ENCODE peak calls at places on chromosome 9, in four cellular contexts. M is mesendoderm, K is neuronal stem cell, L is mesenchymal stem cell. E is an unnamed sample.

GRCh38 chr9:133864011-133864410 is 125.9 kb upstream of the SARDH start:
- DNase-seq in K (no peak), L (peak; percentile 51), M (peak; percentile 75), E (no peak)

GRCh38 chr9:101601904-101602765 is 7.4 kb upstream of the PPP3R2 start:
- DNase-seq in K (peak; percentile 53), L (peak; percentile 54), M (peak; percentile 83), E (peak; percentile 53)

GRCh38 chr9:128733256-128733655 is 9.3 kb upstream of the ZDHHC12 start:
- DNase-seq in K (peak; percentile 83), M (peak; percentile 99), L (peak; percentile 91), E (peak; percentile 97)

GRCh38 chr9:137797206-137798120 is 80.1 kb upstream of the CACNA1B start:
- DNase-seq in K (no peak), L (no peak), M (no peak), E (no peak)

GRCh38 chr9:26034776-26035175 is 356.5 kb upstream of the TUSC1 start:
- DNase-seq in L (peak; percentile 31), K (no peak), M (peak; percentile 5), E (no peak)

GRCh38 chr9:97067490-97067889 is 28.5 kb upstream of the CTSV start:
- DNase-seq in M (no peak), K (no peak), L (no peak), E (no peak)

GRCh38 chr9:13485068-13485596 is 205.6 kb upstream of the MPDZ start:
- DNase-seq in M (no peak), K (no peak), L (peak; percentile 22), E (no peak)

GRCh38 chr9:105233836-105234235 is 10.6 kb upstream of the SLC44A1 start:
- DNase-seq in K (no peak), M (no peak), L (no peak), E (no peak)

GRCh38 chr9:133715866-133716563 is 22.1 kb downstream of the SARDH start:
- DNase-seq in L (peak; percentile 66), M (no peak), K (no peak), E (peak; percentile 55)

GRCh38 chr9:129148463-129149204 is 29.4 kb downstream of the IER5L start:
- DNase-seq in L (no peak), M (no peak), K (no peak), E (no peak)

GRCh38 chr9:96587916-96588315 is 31.7 kb downstream of the CDC14B start:
- DNase-seq in L (no peak), K (no peak), M (no peak), E (no peak)

GRCh38 chr9:98374385-98375051 is 119.1 kb upstream of the TBC1D2 start:
- DNase-seq in M (peak; percentile 97), K (no peak), L (peak; percentile 55), E (no peak)

GRCh38 chr9:93636172-93636661 is 59.8 kb downstream of the PHF2 start:
- DNase-seq in L (no peak), K (no peak), M (no peak), E (no peak)

GRCh38 chr9:78671785-78672184 is 374.9 kb downstream of the PSAT1 start:
- DNase-seq in L (no peak), M (no peak), K (no peak), E (no peak)

GRCh38 chr9:100099722-100100042 is 639 bp downstream of the INVS start:
- DNase-seq in L (no peak), M (no peak), K (no peak), E (no peak)

GRCh38 chr9:114050646-114051045 is 27.5 kb downstream of the AMBP start:
- DNase-seq in L (no peak), K (no peak), M (no peak), E (no peak)

GRCh38 chr9:130184983-130185382 is 12.8 kb downstream of the NCS1 start:
- DNase-seq in L (peak; percentile 15), K (no peak), M (peak; percentile 46), E (no peak)

GRCh38 chr9:21661626-21662025 is 140.8 kb upstream of the MTAP start:
- DNase-seq in K (no peak), M (no peak), L (no peak), E (no peak)

GRCh38 chr9:13535141-13535540 is 255.6 kb upstream of the MPDZ start:
- DNase-seq in L (no peak), K (no peak), M (no peak), E (no peak)

GRCh38 chr9:111661150-111661801 is at the start of gene GNG10:
- DNase-seq in M (peak; percentile 85), K (peak; percentile 48), L (peak; percentile 62), E (peak; percentile 51)

GRCh38 chr9:129008469-129008965 is 19.6 kb downstream of the SH3GLB2 start:
- DNase-seq in K (no peak), L (no peak), M (no peak), E (no peak)

GRCh38 chr9:136807281-136808074 is at the start of gene RABL6:
- DNase-seq in K (peak; percentile 75), M (peak; percentile 75), L (peak; percentile 71), E (peak; percentile 65)

GRCh38 chr9:37732086-37732744 is 21.4 kb upstream of the TRMT10B start:
- DNase-seq in M (peak; percentile 30), L (no peak), K (no peak), E (no peak)

GRCh38 chr9:68508547-68508946 is 32.1 kb downstream of the TMEM252 start:
- DNase-seq in K (no peak), M (no peak), L (peak; percentile 70), E (no peak)

GRCh38 chr9:132745911-132746709 is 75.8 kb downstream of the GTF3C4 start:
- DNase-seq in M (no peak), L (no peak), K (no peak), E (no peak)

GRCh38 chr9:94600258-94600657 is 6.6 kb upstream of the FBP2 start:
- DNase-seq in K (no peak), M (no peak), L (no peak), E (no peak)

GRCh38 chr9:85742630-85742928 is 825 bp upstream of the AGTPBP1 start:
- DNase-seq in M (no peak), K (no peak), L (peak; percentile 91), E (no peak)

GRCh38 chr9:129175825-129176633 is 2.0 kb downstream of the IER5L start:
- DNase-seq in L (peak; percentile 90), M (peak; percentile 97), K (peak; percentile 84), E (peak; percentile 90)

GRCh38 chr9:88680505-88681160 is 145.7 kb downstream of the NXNL2 start:
- DNase-seq in M (no peak), L (no peak), K (no peak), E (no peak)

GRCh38 chr9:124844291-124844690 is 9.0 kb upstream of the WDR38 start:
- DNase-seq in M (no peak), L (no peak), K (no peak), E (no peak)

GRCh38 chr9:69380811-69381210 is 55.8 kb downstream of the ENTREP1 start:
- DNase-seq in K (no peak), M (no peak), L (peak; percentile 33), E (no peak)

DNA sequence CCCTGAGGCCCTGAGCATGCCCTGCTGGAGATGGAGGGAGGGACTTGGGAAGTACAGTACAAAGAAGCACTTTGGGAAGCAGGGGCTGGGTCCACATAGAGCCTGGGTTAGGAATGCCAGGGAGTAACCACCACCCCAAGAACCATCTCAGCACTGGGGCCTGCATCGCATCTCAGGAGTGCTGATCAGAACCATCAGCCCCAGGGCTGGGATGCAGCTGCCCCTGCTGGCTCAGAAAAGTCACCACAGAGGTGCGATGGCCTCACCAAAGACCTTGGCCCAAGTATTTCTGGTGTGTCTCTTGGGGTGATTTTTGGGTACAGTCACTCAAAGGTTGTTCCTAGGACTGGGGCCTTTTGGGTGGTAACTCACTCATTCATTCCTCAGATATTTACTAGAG is 236.8 kb upstream of the MVB12B start:
- DNase-seq in K (no peak), L (no peak), M (no peak), E (no peak)
- H3K4ac ChIP-seq in K (no peak overlapping the region), L (no peak overlapping the region), M (no peak overlapping the region), E (no peak overlapping the region)

GRCh38 chr9:74032421-74032820 is 464.7 kb upstream of the RORB start:
- DNase-seq in L (no peak), K (no peak), M (peak; percentile 95), E (no peak)

GRCh38 chr9:74041588-74041987 is 455.5 kb upstream of the RORB start:
- DNase-seq in K (no peak), M (no peak), L (no peak), E (no peak)

GRCh38 chr9:74037274-74037673 is 459.9 kb upstream of the RORB start:
- DNase-seq in M (no peak), L (no peak), K (no peak), E (no peak)

GRCh38 chr9:74035786-74036185 is 461.3 kb upstream of the RORB start:
- DNase-seq in L (no peak), M (no peak), K (no peak), E (no peak)

DNA sequence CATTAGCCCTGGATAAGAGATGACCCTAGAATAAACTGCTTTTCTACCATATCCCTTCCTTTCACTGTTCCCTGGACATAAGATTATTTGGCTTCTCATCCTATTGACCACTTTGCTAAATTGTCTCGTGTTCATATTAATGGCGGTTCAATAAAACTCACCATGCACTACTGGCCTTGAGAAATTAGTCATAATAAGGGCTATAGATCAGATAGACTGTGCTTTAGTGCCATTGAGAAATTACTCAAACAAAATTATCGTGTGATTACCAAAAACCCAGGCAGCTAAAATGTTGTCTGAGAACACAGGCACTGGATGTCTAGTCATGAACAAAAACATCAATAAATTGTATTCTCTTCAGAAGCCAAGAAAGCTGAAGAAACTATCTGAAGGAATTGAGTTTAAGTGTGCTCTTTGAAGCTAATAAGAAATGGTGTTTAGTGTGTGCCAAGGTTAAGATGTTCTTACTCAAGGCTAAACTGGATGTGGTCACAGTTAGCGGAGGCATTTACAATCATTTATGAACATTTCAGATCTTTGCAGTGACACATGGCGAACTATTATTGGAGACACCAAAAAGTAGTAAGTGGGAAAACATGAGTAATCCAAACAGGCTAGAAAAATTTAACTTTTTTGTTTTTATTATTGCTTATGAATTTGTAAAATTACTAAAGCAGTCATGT is 460.4 kb upstream of the RORB start:
- DNase-seq in K (no peak), L (no peak), M (no peak), E (no peak)
- H3K4ac ChIP-seq in K (no peak overlapping the region), L (no peak overlapping the region), M (no peak overlapping the region), E (no peak overlapping the region)

GRCh38 chr9:15724006-15724405 is 171.2 kb downstream of the CCDC171 start:
- DNase-seq in K (no peak), L (no peak), M (no peak), E (no peak)
- H3K4ac ChIP-seq in K (no peak overlapping the region), L (no peak overlapping the region), M (no peak overlapping the region), E (no peak overlapping the region)

DNA sequence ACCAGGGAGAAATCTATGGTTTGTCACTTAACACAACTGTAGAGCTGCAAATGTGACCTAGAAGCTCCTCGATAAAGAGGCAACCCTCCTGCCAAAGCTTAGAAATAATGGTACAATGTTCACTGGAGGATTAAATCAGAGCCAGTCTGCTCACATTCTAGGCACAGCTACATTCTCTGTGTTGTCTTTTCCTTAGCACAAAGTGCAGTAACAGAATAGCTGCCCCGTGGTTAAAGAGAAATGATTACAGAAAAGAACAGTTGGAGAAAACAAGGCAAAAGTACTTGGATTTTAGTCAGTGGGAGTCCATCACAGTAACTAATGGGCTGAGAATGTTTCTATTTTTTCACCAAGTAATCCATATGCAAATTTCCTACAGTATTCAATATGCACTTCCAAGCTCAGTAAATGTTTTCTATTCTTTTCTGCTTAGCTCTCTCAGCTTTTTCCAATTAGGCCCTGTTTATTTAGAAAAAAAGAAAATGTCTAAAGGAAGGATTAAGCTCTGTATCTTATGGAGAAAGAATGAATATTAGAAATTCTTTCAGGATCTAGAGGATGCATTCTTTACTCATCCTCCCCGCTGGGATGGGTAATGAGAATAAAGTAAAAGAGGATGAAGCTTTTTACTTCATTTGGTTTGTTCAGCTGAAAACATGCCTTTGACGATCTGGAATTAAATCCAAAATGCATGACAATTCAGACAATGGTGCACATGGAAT is 345.5 kb downstream of the GLIS3 start:
- DNase-seq in L (no peak), M (peak; percentile 16), K (peak; percentile 75), E (no peak)
- H3K4ac ChIP-seq in L (peak overlapping the region; percentile 38), M (no peak overlapping the region), K (no peak overlapping the region), E (no peak overlapping the region)

E was measured in H9.